ENCODE peak calls at places on chromosomes 5 and 9, in six cellular contexts. One of them, this sample, is unnamed.

GRCh38 chr5:31984691-31985090 is 189.4 kb downstream of the GOLPH3 start:
- DNase-seq in bronchial epithelial cell: no peak
- DNase-seq in A549: no peak
- DNase-seq in GM23338: no peak
- DNase-seq in cardiac muscle cell: no peak
- DNase-seq in BJ: no peak
- DNase-seq in this sample: no peak

GRCh38 chr5:30398427-30398826 is 795.1 kb upstream of the CDH6 start:
- DNase-seq in bronchial epithelial cell: no peak
- DNase-seq in A549: no peak
- DNase-seq in GM23338: no peak
- DNase-seq in cardiac muscle cell: no peak
- DNase-seq in BJ: no peak
- DNase-seq in this sample: no peak

GRCh38 chr5:83844320-83845068 is 123.8 kb upstream of the HAPLN1 start:
- DNase-seq in bronchial epithelial cell: no peak
- DNase-seq in A549: no peak
- DNase-seq in GM23338: peak; percentile 24
- DNase-seq in cardiac muscle cell: no peak
- DNase-seq in BJ: no peak
- DNase-seq in this sample: no peak

GRCh38 chr9:94802795-94803194 is 76.3 kb downstream of the AOPEP start:
- DNase-seq in bronchial epithelial cell: peak; percentile 56
- DNase-seq in A549: no peak
- DNase-seq in GM23338: no peak
- DNase-seq in cardiac muscle cell: no peak
- DNase-seq in BJ: no peak
- DNase-seq in this sample: no peak

GRCh38 chr5:9653811-9654210 is 23.7 kb upstream of the TAS2R1 start:
- DNase-seq in bronchial epithelial cell: peak; percentile 77
- DNase-seq in A549: no peak
- DNase-seq in GM23338: no peak
- DNase-seq in cardiac muscle cell: peak; percentile 78
- DNase-seq in BJ: peak; percentile 86
- DNase-seq in this sample: peak; percentile 61

GRCh38 chr5:149412783-149413476 is 33.8 kb upstream of the IL17B start:
- DNase-seq in bronchial epithelial cell: no peak
- DNase-seq in A549: no peak
- DNase-seq in GM23338: no peak
- DNase-seq in cardiac muscle cell: no peak
- DNase-seq in BJ: no peak
- DNase-seq in this sample: no peak

GRCh38 chr5:169772256-169772655 is 135.2 kb downstream of the DOCK2 start:
- DNase-seq in bronchial epithelial cell: no peak
- DNase-seq in A549: no peak
- DNase-seq in GM23338: no peak
- DNase-seq in cardiac muscle cell: no peak
- DNase-seq in BJ: no peak
- DNase-seq in this sample: no peak

GRCh38 chr9:91119147-91119546 is 242.6 kb downstream of the AUH start:
- DNase-seq in bronchial epithelial cell: peak; percentile 92
- DNase-seq in A549: no peak
- DNase-seq in GM23338: peak; percentile 9
- DNase-seq in cardiac muscle cell: no peak
- DNase-seq in BJ: peak; percentile 74
- DNase-seq in this sample: no peak

GRCh38 chr9:38355115-38355514 is 37.4 kb upstream of the ALDH1B1 start:
- DNase-seq in bronchial epithelial cell: no peak
- DNase-seq in A549: no peak
- DNase-seq in GM23338: no peak
- DNase-seq in cardiac muscle cell: no peak
- DNase-seq in BJ: no peak
- DNase-seq in this sample: no peak

GRCh38 chr5:180353963-180354574 is 933 bp upstream of the GFPT2 start:
- DNase-seq in bronchial epithelial cell: no peak
- DNase-seq in A549: no peak
- DNase-seq in GM23338: no peak
- DNase-seq in cardiac muscle cell: no peak
- DNase-seq in BJ: no peak
- DNase-seq in this sample: no peak

GRCh38 chr9:69265891-69266290 is 59.1 kb upstream of the ENTREP1 start:
- DNase-seq in bronchial epithelial cell: peak; percentile 24
- DNase-seq in A549: no peak
- DNase-seq in GM23338: peak; percentile 19
- DNase-seq in cardiac muscle cell: no peak
- DNase-seq in BJ: no peak
- DNase-seq in this sample: no peak
- H3K4me3 ChIP-seq in bronchial epithelial cell: no peak overlapping the region
- H3K4me3 ChIP-seq in A549: no peak overlapping the region
- H3K4me3 ChIP-seq in GM23338: no peak overlapping the region
- H3K4me3 ChIP-seq in cardiac muscle cell: no peak overlapping the region
- H3K4me3 ChIP-seq in BJ: no peak overlapping the region
- H3K4me3 ChIP-seq in this sample: no peak overlapping the region

GRCh38 chr5:145101246-145101645 is 733.9 kb downstream of the PRELID2 start:
- DNase-seq in bronchial epithelial cell: peak; percentile 1
- DNase-seq in A549: peak; percentile 9
- DNase-seq in GM23338: peak; percentile 44
- DNase-seq in cardiac muscle cell: peak; percentile 22
- DNase-seq in BJ: no peak
- DNase-seq in this sample: no peak
- TF ChIP-seq CTCF in bronchial epithelial cell: peak; percentile 23
- TF ChIP-seq CTCF in A549: no peak
- TF ChIP-seq CTCF in GM23338: peak; percentile 65
- TF ChIP-seq CTCF in cardiac muscle cell: no peak
- TF ChIP-seq CTCF in BJ: peak; percentile 7
- TF ChIP-seq CTCF in this sample: peak; percentile 18

GRCh38 chr5:52915176-52915875 is 73.8 kb upstream of the ITGA2 start:
- DNase-seq in bronchial epithelial cell: peak; percentile 76
- DNase-seq in A549: peak; percentile 80
- DNase-seq in GM23338: peak; percentile 69
- DNase-seq in cardiac muscle cell: peak; percentile 63
- DNase-seq in BJ: peak; percentile 37
- DNase-seq in this sample: peak; percentile 60
- H3K4me3 ChIP-seq in bronchial epithelial cell: peak overlapping the region; percentile 18
- H3K4me3 ChIP-seq in A549: peak overlapping the region; percentile 37
- H3K4me3 ChIP-seq in GM23338: peak overlapping the region; percentile 51
- H3K4me3 ChIP-seq in cardiac muscle cell: peak overlapping the region; percentile 26
- H3K4me3 ChIP-seq in BJ: peak overlapping the region; percentile 21
- H3K4me3 ChIP-seq in this sample: peak overlapping the region; percentile 12

GRCh38 chr5:8473827-8474568 is 605.0 kb downstream of the MTRR start:
- DNase-seq in bronchial epithelial cell: no peak
- DNase-seq in A549: no peak
- DNase-seq in GM23338: peak; percentile 72
- DNase-seq in cardiac muscle cell: no peak
- DNase-seq in BJ: no peak
- DNase-seq in this sample: no peak
- TF ChIP-seq CTCF in bronchial epithelial cell: no peak
- TF ChIP-seq CTCF in A549: no peak
- TF ChIP-seq CTCF in GM23338: peak; percentile 74
- TF ChIP-seq CTCF in cardiac muscle cell: peak; percentile 12
- TF ChIP-seq CTCF in BJ: no peak
- TF ChIP-seq CTCF in this sample: peak; percentile 23

DNA sequence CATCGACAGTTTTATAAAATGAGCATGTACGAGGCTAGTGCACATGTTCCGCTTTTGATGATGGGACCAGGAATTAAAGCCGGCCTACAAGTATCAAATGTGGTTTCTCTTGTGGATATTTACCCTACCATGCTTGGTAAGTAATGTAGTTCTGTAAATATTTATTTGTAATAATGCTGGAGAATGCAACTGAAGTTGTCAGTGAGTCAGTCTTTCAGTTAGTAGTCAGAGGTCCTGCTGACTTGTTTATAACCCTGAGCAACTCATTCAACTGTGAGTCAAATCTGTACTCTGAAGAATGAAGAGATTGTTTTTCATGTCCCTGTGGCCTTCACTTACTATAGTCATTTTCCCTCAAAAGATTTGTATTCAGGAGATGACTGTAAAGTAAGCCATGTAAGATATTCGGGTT is 28.4 kb upstream of the GPR150 start:
- DNase-seq in bronchial epithelial cell: peak; percentile 87
- DNase-seq in A549: peak; percentile 9
- DNase-seq in GM23338: no peak
- DNase-seq in cardiac muscle cell: no peak
- DNase-seq in BJ: peak; percentile 43
- DNase-seq in this sample: no peak
- H3K4me3 ChIP-seq in bronchial epithelial cell: no peak overlapping the region
- H3K4me3 ChIP-seq in A549: no peak overlapping the region
- H3K4me3 ChIP-seq in GM23338: no peak overlapping the region
- H3K4me3 ChIP-seq in cardiac muscle cell: no peak overlapping the region
- H3K4me3 ChIP-seq in BJ: no peak overlapping the region
- H3K4me3 ChIP-seq in this sample: no peak overlapping the region

GRCh38 chr5:140143521-140144258 is 18.0 kb downstream of the IGIP start:
- DNase-seq in bronchial epithelial cell: no peak
- DNase-seq in A549: no peak
- DNase-seq in GM23338: no peak
- DNase-seq in cardiac muscle cell: no peak
- DNase-seq in BJ: no peak
- DNase-seq in this sample: no peak

GRCh38 chr5:140147460-140147859 is 21.7 kb downstream of the IGIP start:
- DNase-seq in bronchial epithelial cell: no peak
- DNase-seq in A549: no peak
- DNase-seq in GM23338: no peak
- DNase-seq in cardiac muscle cell: no peak
- DNase-seq in BJ: no peak
- DNase-seq in this sample: no peak

GRCh38 chr5:140146523-140146842 is 20.7 kb downstream of the IGIP start:
- DNase-seq in bronchial epithelial cell: no peak
- DNase-seq in A549: no peak
- DNase-seq in GM23338: no peak
- DNase-seq in cardiac muscle cell: no peak
- DNase-seq in BJ: no peak
- DNase-seq in this sample: no peak

GRCh38 chr5:140145223-140145622 is 19.5 kb downstream of the IGIP start:
- DNase-seq in bronchial epithelial cell: no peak
- DNase-seq in A549: no peak
- DNase-seq in GM23338: no peak
- DNase-seq in cardiac muscle cell: no peak
- DNase-seq in BJ: no peak
- DNase-seq in this sample: no peak

DNA sequence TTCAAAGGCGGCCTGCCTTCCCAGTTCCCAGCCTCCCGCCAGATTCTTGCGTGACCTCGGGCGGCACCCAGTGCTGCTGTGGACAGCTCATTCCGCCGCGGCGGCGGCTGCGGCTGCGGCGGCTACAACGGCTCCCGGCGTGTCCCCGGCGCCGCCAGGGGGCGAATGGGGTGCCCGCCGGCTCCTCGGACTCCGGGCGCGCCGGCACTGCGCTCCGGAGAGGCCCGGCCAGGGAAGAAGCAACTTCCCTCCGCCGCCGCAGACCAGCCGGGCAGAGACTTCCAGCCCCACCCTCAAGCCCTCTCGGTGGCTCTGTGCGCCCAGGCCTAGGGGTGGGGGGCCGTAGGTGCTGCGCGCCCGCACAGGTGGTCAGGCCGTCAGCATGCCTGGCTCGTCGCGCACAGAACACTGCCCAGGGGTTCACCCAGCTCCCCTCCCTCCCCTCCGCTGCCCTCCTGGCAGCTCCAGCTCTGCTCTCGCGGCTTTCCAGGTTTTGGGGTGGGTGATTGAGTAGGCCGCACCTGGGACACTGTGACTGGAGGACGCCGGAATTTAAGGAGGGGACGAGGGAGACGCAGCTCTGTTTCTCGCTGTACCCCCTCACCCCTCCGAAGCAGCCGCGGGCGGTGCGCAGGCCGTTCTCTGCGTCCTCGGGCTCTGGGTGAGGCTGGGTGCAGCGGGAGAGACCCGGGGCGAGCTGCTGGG is 20.2 kb downstream of the IGIP start:
- DNase-seq in bronchial epithelial cell: peak; percentile 37
- DNase-seq in A549: peak; percentile 51
- DNase-seq in GM23338: peak; percentile 80
- DNase-seq in cardiac muscle cell: peak; percentile 92
- DNase-seq in BJ: no peak
- DNase-seq in this sample: no peak
- TF ChIP-seq CTCF in bronchial epithelial cell: peak; percentile 69
- TF ChIP-seq CTCF in A549: peak; percentile 52
- TF ChIP-seq CTCF in GM23338: peak; percentile 49
- TF ChIP-seq CTCF in cardiac muscle cell: peak; percentile 57
- TF ChIP-seq CTCF in BJ: peak; percentile 39
- TF ChIP-seq CTCF in this sample: peak; percentile 50

GRCh38 chr9:13140843-13141592 is 138.5 kb downstream of the MPDZ start:
- DNase-seq in bronchial epithelial cell: no peak
- DNase-seq in A549: no peak
- DNase-seq in GM23338: no peak
- DNase-seq in cardiac muscle cell: no peak
- DNase-seq in BJ: no peak
- DNase-seq in this sample: no peak

GRCh38 chr9:13142776-13143175 is 136.7 kb downstream of the MPDZ start:
- DNase-seq in bronchial epithelial cell: no peak
- DNase-seq in A549: no peak
- DNase-seq in GM23338: no peak
- DNase-seq in cardiac muscle cell: no peak
- DNase-seq in BJ: no peak
- DNase-seq in this sample: no peak

GRCh38 chr9:13139641-13140171 is 139.8 kb downstream of the MPDZ start:
- DNase-seq in bronchial epithelial cell: peak; percentile 90
- DNase-seq in A549: peak; percentile 38
- DNase-seq in GM23338: peak; percentile 15
- DNase-seq in cardiac muscle cell: no peak
- DNase-seq in BJ: peak; percentile 69
- DNase-seq in this sample: peak; percentile 61

GRCh38 chr9:13143281-13143680 is 136.2 kb downstream of the MPDZ start:
- DNase-seq in bronchial epithelial cell: no peak
- DNase-seq in A549: no peak
- DNase-seq in GM23338: peak; percentile 37
- DNase-seq in cardiac muscle cell: no peak
- DNase-seq in BJ: no peak
- DNase-seq in this sample: no peak

DNA sequence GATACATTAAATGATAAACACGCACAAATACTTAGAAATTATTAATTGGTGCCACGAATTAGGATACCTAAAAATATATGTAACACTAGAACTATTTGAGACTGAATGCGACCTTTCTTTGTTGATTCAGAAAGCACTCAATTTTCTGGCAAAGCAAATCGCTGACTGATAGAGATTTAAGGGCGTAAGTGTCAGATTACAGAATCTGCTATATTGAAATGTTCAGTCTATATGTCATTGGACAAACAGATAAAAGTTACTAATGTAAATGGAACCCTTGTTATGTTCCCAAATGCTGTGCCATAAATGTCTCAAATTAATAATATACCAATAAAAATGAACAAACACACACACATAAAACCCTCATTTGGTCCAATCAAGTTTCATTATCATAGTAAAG is 137.9 kb downstream of the MPDZ start:
- DNase-seq in bronchial epithelial cell: peak; percentile 65
- DNase-seq in A549: no peak
- DNase-seq in GM23338: no peak
- DNase-seq in cardiac muscle cell: no peak
- DNase-seq in BJ: no peak
- DNase-seq in this sample: no peak
- H3K4me3 ChIP-seq in bronchial epithelial cell: no peak overlapping the region
- H3K4me3 ChIP-seq in A549: no peak overlapping the region
- H3K4me3 ChIP-seq in GM23338: no peak overlapping the region
- H3K4me3 ChIP-seq in cardiac muscle cell: no peak overlapping the region
- H3K4me3 ChIP-seq in BJ: no peak overlapping the region
- H3K4me3 ChIP-seq in this sample: no peak overlapping the region

GRCh38 chr9:89009049-89009840 is 18.0 kb downstream of the S1PR3 start:
- DNase-seq in bronchial epithelial cell: no peak
- DNase-seq in A549: no peak
- DNase-seq in GM23338: peak; percentile 33
- DNase-seq in cardiac muscle cell: no peak
- DNase-seq in BJ: no peak
- DNase-seq in this sample: no peak
- TF ChIP-seq CTCF in bronchial epithelial cell: no peak
- TF ChIP-seq CTCF in A549: no peak
- TF ChIP-seq CTCF in GM23338: no peak
- TF ChIP-seq CTCF in cardiac muscle cell: peak; percentile 35
- TF ChIP-seq CTCF in BJ: peak; percentile 29
- TF ChIP-seq CTCF in this sample: peak; percentile 43

This sample was measured in HFF-Myc.